ENCODE peak calls at places on chromosome 13, in five cellular contexts. Y is astrocyte, N is AG04450, V is right cardiac atrium, L is heart right ventricle. E is an unnamed sample.
A peak's percentile ranks its signal among the peaks of the same experiment; 100 is the strongest.

GRCh38 chr13:26965058-26965380 is 204.4 kb upstream of the GPR12 start:
- DNase-seq in N (no peak), Y (no peak), V (no peak), L (no peak), E (no peak)

GRCh38 chr13:83881917-83882625 is at the start of gene SLITRK1:
- DNase-seq in N (peak; percentile 42), V (peak; percentile 72), Y (peak; percentile 60), L (peak; percentile 35), E (peak; percentile 78)

GRCh38 chr13:23992722-23993438 is 95.6 kb upstream of the C1QTNF9B start:
- DNase-seq in Y (no peak), L (no peak), V (peak; percentile 11), N (no peak), E (peak; percentile 95)

GRCh38 chr13:90738881-90739280 is 608.6 kb upstream of the MIR17HG start:
- DNase-seq in V (no peak), N (no peak), L (no peak), Y (peak; percentile 81), E (no peak)

GRCh38 chr13:39350461-39350881 is 252.5 kb downstream of the LHFPL6 start:
- DNase-seq in V (peak; percentile 60), Y (no peak), L (peak; percentile 35), N (no peak), E (no peak)

GRCh38 chr13:84446972-84447700 is 564.9 kb upstream of the SLITRK1 start:
- DNase-seq in L (no peak), Y (no peak), V (no peak), N (no peak), E (no peak)

GRCh38 chr13:38044067-38044466 is 174.5 kb upstream of the TRPC4 start:
- DNase-seq in V (no peak), L (no peak), Y (no peak), N (no peak), E (no peak)

GRCh38 chr13:73757471-73758233 is 376.6 kb downstream of the KLF12 start:
- DNase-seq in Y (peak; percentile 53), V (no peak), L (no peak), N (no peak), E (no peak)

GRCh38 chr13:98129059-98129741 is 13.7 kb upstream of the FARP1 start:
- DNase-seq in N (no peak), V (no peak), L (no peak), Y (peak; percentile 46), E (no peak)

GRCh38 chr13:37833411-37833810 is 36.2 kb downstream of the TRPC4 start:
- DNase-seq in V (no peak), N (no peak), Y (no peak), L (no peak), E (no peak)

GRCh38 chr13:95704510-95704909 is 27.6 kb downstream of the DNAJC3 start:
- DNase-seq in Y (no peak), L (no peak), V (no peak), N (no peak), E (no peak)

GRCh38 chr13:65605386-65605785 is 1624.8 kb downstream of the PCDH9 start:
- DNase-seq in V (no peak), L (no peak), Y (no peak), N (no peak), E (no peak)

GRCh38 chr13:110826101-110826500 is 88.8 kb downstream of the ANKRD10 start:
- DNase-seq in N (no peak), L (no peak), V (peak; percentile 52), Y (no peak), E (no peak)

GRCh38 chr13:85970727-85971126 is 171.5 kb upstream of the SLITRK6 start:
- DNase-seq in L (no peak), Y (no peak), N (no peak), V (no peak), E (no peak)

GRCh38 chr13:92717857-92718256 is 508.8 kb upstream of the GPC6 start:
- DNase-seq in N (no peak), V (no peak), Y (no peak), L (no peak), E (no peak)

GRCh38 chr13:25179810-25180437 is 7.8 kb upstream of the AMER2 start:
- DNase-seq in V (no peak), L (no peak), Y (no peak), N (no peak), E (peak; percentile 7)
- H3K27ac ChIP-seq in V (no peak overlapping the region), L (no peak overlapping the region), Y (no peak overlapping the region), N (no peak overlapping the region), E (peak overlapping the region; percentile 80)

GRCh38 chr13:102870677-102871415 is 25.0 kb downstream of the ERCC5 start:
- DNase-seq in Y (peak; percentile 63), L (peak; percentile 33), N (no peak), V (peak; percentile 59), E (peak; percentile 5)
- H3K27ac ChIP-seq in Y (peak overlapping the region; percentile 56), L (peak overlapping the region; percentile 37), N (no peak overlapping the region), V (no peak overlapping the region), E (no peak overlapping the region)

GRCh38 chr13:114101325-114101821 is 31.1 kb downstream of the RASA3 start:
- DNase-seq in N (no peak), L (peak; percentile 34), V (peak; percentile 80), Y (no peak), E (no peak)
- H3K27ac ChIP-seq in N (no peak overlapping the region), L (peak overlapping the region; percentile 71), V (peak overlapping the region; percentile 70), Y (peak overlapping the region; percentile 42), E (no peak overlapping the region)

GRCh38 chr13:18993884-18994660 is 187.6 kb downstream of the TUBA3C start:
- DNase-seq in Y (no peak), L (no peak), N (no peak), V (peak; percentile 51), E (no peak)
- H3K27ac ChIP-seq in Y (no peak overlapping the region), L (no peak overlapping the region), N (no peak overlapping the region), V (no peak overlapping the region), E (no peak overlapping the region)

E was measured in caudate nucleus.